ENCODE peak calls at places on chromosome 19, in ten cellular contexts. One of them, this sample, is unnamed. For H3K4me1, the result is how much of the 10 kb centered on the place peaks cover.

GRCh38 chr19:32646556-32646955 is 28.4 kb downstream of the ANKRD27 start:
- DNase-seq in heart left ventricle: no peak
- DNase-seq in stomach: no peak
- DNase-seq in pancreas: no peak
- DNase-seq in Caco-2: no peak
- DNase-seq in Karpas-422: no peak
- DNase-seq in H1: no peak
- DNase-seq in CD4-positive, CD25-positive, alpha-beta regulatory T cell: no peak
- DNase-seq in esophagus squamous epithelium: no peak
- DNase-seq in left lung: no peak
- DNase-seq in this sample: no peak

GRCh38 chr19:11577451-11578341 is at the start of gene ACP5:
- DNase-seq in heart left ventricle: no peak
- DNase-seq in stomach: no peak
- DNase-seq in pancreas: no peak
- DNase-seq in Caco-2: no peak
- DNase-seq in Karpas-422: no peak
- DNase-seq in H1: no peak
- DNase-seq in CD4-positive, CD25-positive, alpha-beta regulatory T cell: no peak
- DNase-seq in esophagus squamous epithelium: no peak
- DNase-seq in left lung: no peak
- DNase-seq in this sample: no peak

GRCh38 chr19:46919324-46919723 is 58.5 kb downstream of the ARHGAP35 start:
- DNase-seq in heart left ventricle: no peak
- DNase-seq in stomach: no peak
- DNase-seq in pancreas: no peak
- DNase-seq in Caco-2: no peak
- DNase-seq in Karpas-422: no peak
- DNase-seq in H1: no peak
- DNase-seq in CD4-positive, CD25-positive, alpha-beta regulatory T cell: no peak
- DNase-seq in esophagus squamous epithelium: no peak
- DNase-seq in left lung: no peak
- DNase-seq in this sample: no peak

GRCh38 chr19:38464421-38465082 is 31.1 kb downstream of the RYR1 start:
- DNase-seq in heart left ventricle: no peak
- DNase-seq in stomach: no peak
- DNase-seq in pancreas: no peak
- DNase-seq in Caco-2: no peak
- DNase-seq in Karpas-422: peak
- DNase-seq in H1: no peak
- DNase-seq in CD4-positive, CD25-positive, alpha-beta regulatory T cell: no peak
- DNase-seq in esophagus squamous epithelium: no peak
- DNase-seq in left lung: no peak
- DNase-seq in this sample: no peak

GRCh38 chr19:41595890-41596280 is 19.9 kb downstream of the CEACAM21 start:
- DNase-seq in heart left ventricle: no peak
- DNase-seq in stomach: no peak
- DNase-seq in pancreas: no peak
- DNase-seq in Caco-2: no peak
- DNase-seq in Karpas-422: no peak
- DNase-seq in H1: no peak
- DNase-seq in CD4-positive, CD25-positive, alpha-beta regulatory T cell: no peak
- DNase-seq in esophagus squamous epithelium: no peak
- DNase-seq in left lung: no peak
- DNase-seq in this sample: no peak

GRCh38 chr19:31317542-31317941 is 31.7 kb downstream of the TSHZ3 start:
- DNase-seq in heart left ventricle: no peak
- DNase-seq in stomach: no peak
- DNase-seq in pancreas: no peak
- DNase-seq in Caco-2: no peak
- DNase-seq in Karpas-422: no peak
- DNase-seq in H1: no peak
- DNase-seq in CD4-positive, CD25-positive, alpha-beta regulatory T cell: no peak
- DNase-seq in esophagus squamous epithelium: no peak
- DNase-seq in left lung: no peak
- DNase-seq in this sample: no peak

GRCh38 chr19:11481777-11482383 is 1.0 kb upstream of the ELAVL3 start:
- DNase-seq in heart left ventricle: peak
- DNase-seq in stomach: peak
- DNase-seq in pancreas: peak
- DNase-seq in Caco-2: peak
- DNase-seq in Karpas-422: peak
- DNase-seq in H1: peak
- DNase-seq in CD4-positive, CD25-positive, alpha-beta regulatory T cell: peak
- DNase-seq in esophagus squamous epithelium: no peak
- DNase-seq in left lung: peak
- DNase-seq in this sample: peak

GRCh38 chr19:57803594-57804325 is 11.0 kb downstream of the ZNF552 start:
- DNase-seq in heart left ventricle: no peak
- DNase-seq in stomach: peak
- DNase-seq in pancreas: no peak
- DNase-seq in Caco-2: no peak
- DNase-seq in Karpas-422: no peak
- DNase-seq in H1: no peak
- DNase-seq in CD4-positive, CD25-positive, alpha-beta regulatory T cell: no peak
- DNase-seq in esophagus squamous epithelium: no peak
- DNase-seq in left lung: no peak
- DNase-seq in this sample: no peak

GRCh38 chr19:39438270-39438934 is 2.7 kb upstream of the RPS16 start:
- DNase-seq in heart left ventricle: no peak
- DNase-seq in stomach: no peak
- DNase-seq in pancreas: no peak
- DNase-seq in Caco-2: peak
- DNase-seq in Karpas-422: no peak
- DNase-seq in H1: no peak
- DNase-seq in CD4-positive, CD25-positive, alpha-beta regulatory T cell: no peak
- DNase-seq in esophagus squamous epithelium: no peak
- DNase-seq in left lung: no peak
- DNase-seq in this sample: no peak

GRCh38 chr19:32748497-32748896 is 28.9 kb downstream of the TDRD12 start:
- DNase-seq in heart left ventricle: no peak
- DNase-seq in stomach: no peak
- DNase-seq in pancreas: no peak
- DNase-seq in Caco-2: peak
- DNase-seq in Karpas-422: peak
- DNase-seq in H1: no peak
- DNase-seq in CD4-positive, CD25-positive, alpha-beta regulatory T cell: peak
- DNase-seq in esophagus squamous epithelium: no peak
- DNase-seq in left lung: no peak
- DNase-seq in this sample: no peak

GRCh38 chr19:55640043-55640576 is 692 bp upstream of the ZNF580 start:
- DNase-seq in heart left ventricle: peak
- DNase-seq in stomach: peak
- DNase-seq in pancreas: peak
- DNase-seq in Caco-2: peak
- DNase-seq in Karpas-422: peak
- DNase-seq in H1: no peak
- DNase-seq in CD4-positive, CD25-positive, alpha-beta regulatory T cell: peak
- DNase-seq in esophagus squamous epithelium: no peak
- DNase-seq in left lung: peak
- DNase-seq in this sample: peak

GRCh38 chr19:46040952-46041500 is at the start of gene IGFL4:
- DNase-seq in heart left ventricle: no peak
- DNase-seq in stomach: no peak
- DNase-seq in pancreas: no peak
- DNase-seq in Caco-2: peak
- DNase-seq in Karpas-422: no peak
- DNase-seq in H1: no peak
- DNase-seq in CD4-positive, CD25-positive, alpha-beta regulatory T cell: no peak
- DNase-seq in esophagus squamous epithelium: no peak
- DNase-seq in left lung: no peak
- DNase-seq in this sample: no peak

GRCh38 chr19:1839658-1840540 is 8.4 kb downstream of the REXO1 start:
- DNase-seq in heart left ventricle: no peak
- DNase-seq in stomach: no peak
- DNase-seq in pancreas: no peak
- DNase-seq in Caco-2: no peak
- DNase-seq in Karpas-422: no peak
- DNase-seq in H1: no peak
- DNase-seq in CD4-positive, CD25-positive, alpha-beta regulatory T cell: no peak
- DNase-seq in esophagus squamous epithelium: no peak
- DNase-seq in left lung: no peak
- DNase-seq in this sample: no peak

GRCh38 chr19:1837222-1837565 is 11.1 kb downstream of the REXO1 start:
- DNase-seq in heart left ventricle: no peak
- DNase-seq in stomach: no peak
- DNase-seq in pancreas: no peak
- DNase-seq in Caco-2: no peak
- DNase-seq in Karpas-422: no peak
- DNase-seq in H1: no peak
- DNase-seq in CD4-positive, CD25-positive, alpha-beta regulatory T cell: no peak
- DNase-seq in esophagus squamous epithelium: no peak
- DNase-seq in left lung: no peak
- DNase-seq in this sample: no peak

GRCh38 chr19:1833540-1833939 is 14.7 kb downstream of the REXO1 start:
- DNase-seq in heart left ventricle: no peak
- DNase-seq in stomach: no peak
- DNase-seq in pancreas: peak
- DNase-seq in Caco-2: no peak
- DNase-seq in Karpas-422: no peak
- DNase-seq in H1: no peak
- DNase-seq in CD4-positive, CD25-positive, alpha-beta regulatory T cell: no peak
- DNase-seq in esophagus squamous epithelium: no peak
- DNase-seq in left lung: no peak
- DNase-seq in this sample: no peak

GRCh38 chr19:1837625-1838105 is 10.6 kb downstream of the REXO1 start:
- DNase-seq in heart left ventricle: no peak
- DNase-seq in stomach: peak
- DNase-seq in pancreas: peak
- DNase-seq in Caco-2: peak
- DNase-seq in Karpas-422: peak
- DNase-seq in H1: no peak
- DNase-seq in CD4-positive, CD25-positive, alpha-beta regulatory T cell: peak
- DNase-seq in esophagus squamous epithelium: no peak
- DNase-seq in left lung: no peak
- DNase-seq in this sample: no peak

GRCh38 chr19:1836458-1837221 is 11.6 kb downstream of the REXO1 start:
- DNase-seq in heart left ventricle: no peak
- DNase-seq in stomach: no peak
- DNase-seq in pancreas: no peak
- DNase-seq in Caco-2: no peak
- DNase-seq in Karpas-422: no peak
- DNase-seq in H1: no peak
- DNase-seq in CD4-positive, CD25-positive, alpha-beta regulatory T cell: no peak
- DNase-seq in esophagus squamous epithelium: no peak
- DNase-seq in left lung: no peak
- DNase-seq in this sample: no peak
- H3K4me1 ChIP-seq in heart left ventricle: under half
- H3K4me1 ChIP-seq in stomach: half or more
- H3K4me1 ChIP-seq in pancreas: under half
- H3K4me1 ChIP-seq in Caco-2: under half
- H3K4me1 ChIP-seq in Karpas-422: under half
- H3K4me1 ChIP-seq in H1: under half
- H3K4me1 ChIP-seq in CD4-positive, CD25-positive, alpha-beta regulatory T cell: under half
- H3K4me1 ChIP-seq in esophagus squamous epithelium: under half
- H3K4me1 ChIP-seq in left lung: half or more
- H3K4me1 ChIP-seq in this sample: under half

DNA sequence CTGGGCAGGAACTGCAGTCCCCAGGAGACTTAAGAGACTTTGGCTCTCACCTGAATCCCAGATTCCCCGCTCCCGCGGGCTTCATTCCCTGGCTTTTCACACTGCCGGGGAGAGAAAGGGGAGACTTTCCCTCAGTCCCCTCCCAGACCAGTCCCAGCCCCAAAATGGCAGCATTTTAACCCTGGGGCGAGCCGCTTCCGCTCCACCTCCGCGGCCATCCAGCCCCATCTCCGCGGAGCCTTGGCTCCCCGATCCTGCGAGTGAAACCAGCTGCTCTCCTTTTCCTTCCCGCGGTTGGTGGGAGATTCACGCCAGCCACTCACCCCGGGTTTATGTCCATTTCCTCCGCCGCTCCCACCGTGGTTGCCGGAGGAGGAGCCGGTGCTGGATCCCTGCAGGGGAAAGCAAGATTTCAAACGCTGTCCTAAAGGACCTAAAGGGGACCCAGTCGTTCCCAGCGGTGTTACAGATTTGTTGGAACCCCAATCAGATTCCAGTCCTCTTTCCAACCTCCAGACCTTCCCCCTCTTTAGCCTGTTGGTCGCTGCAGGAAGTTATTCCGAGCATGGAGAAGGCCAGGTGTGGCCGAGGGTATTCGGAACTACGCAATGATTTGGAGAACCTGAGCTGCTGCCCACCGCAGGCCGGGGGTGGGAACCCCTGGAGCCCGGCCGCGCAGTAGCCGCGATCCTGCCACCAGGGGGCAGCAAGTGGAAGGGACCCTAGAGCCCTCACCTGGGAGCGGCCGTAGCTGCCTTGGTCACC is 3.4 kb downstream of the DMKN start:
- DNase-seq in heart left ventricle: peak
- DNase-seq in stomach: peak
- DNase-seq in pancreas: peak
- DNase-seq in Caco-2: peak
- DNase-seq in Karpas-422: peak
- DNase-seq in H1: peak
- DNase-seq in CD4-positive, CD25-positive, alpha-beta regulatory T cell: peak
- DNase-seq in esophagus squamous epithelium: no peak
- DNase-seq in left lung: peak
- DNase-seq in this sample: peak
- H3K4me3 ChIP-seq in heart left ventricle: peak
- H3K4me3 ChIP-seq in stomach: peak
- H3K4me3 ChIP-seq in pancreas: peak
- H3K4me3 ChIP-seq in Caco-2: peak
- H3K4me3 ChIP-seq in Karpas-422: no peak
- H3K4me3 ChIP-seq in H1: peak
- H3K4me3 ChIP-seq in CD4-positive, CD25-positive, alpha-beta regulatory T cell: no peak
- H3K4me3 ChIP-seq in esophagus squamous epithelium: peak
- H3K4me3 ChIP-seq in left lung: peak
- H3K4me3 ChIP-seq in this sample: no peak

GRCh38 chr19:8429044-8429443 is 15.7 kb upstream of the HNRNPM start:
- DNase-seq in heart left ventricle: no peak
- DNase-seq in stomach: no peak
- DNase-seq in pancreas: no peak
- DNase-seq in Caco-2: no peak
- DNase-seq in Karpas-422: no peak
- DNase-seq in H1: no peak
- DNase-seq in CD4-positive, CD25-positive, alpha-beta regulatory T cell: no peak
- DNase-seq in esophagus squamous epithelium: no peak
- DNase-seq in left lung: no peak
- DNase-seq in this sample: no peak
- H3K4me1 ChIP-seq in heart left ventricle: under half
- H3K4me1 ChIP-seq in stomach: under half
- H3K4me1 ChIP-seq in pancreas: under half
- H3K4me1 ChIP-seq in Caco-2: under half
- H3K4me1 ChIP-seq in Karpas-422: under half
- H3K4me1 ChIP-seq in H1: under half
- H3K4me1 ChIP-seq in CD4-positive, CD25-positive, alpha-beta regulatory T cell: under half
- H3K4me1 ChIP-seq in esophagus squamous epithelium: under half
- H3K4me1 ChIP-seq in left lung: under half
- H3K4me1 ChIP-seq in this sample: under half

DNA sequence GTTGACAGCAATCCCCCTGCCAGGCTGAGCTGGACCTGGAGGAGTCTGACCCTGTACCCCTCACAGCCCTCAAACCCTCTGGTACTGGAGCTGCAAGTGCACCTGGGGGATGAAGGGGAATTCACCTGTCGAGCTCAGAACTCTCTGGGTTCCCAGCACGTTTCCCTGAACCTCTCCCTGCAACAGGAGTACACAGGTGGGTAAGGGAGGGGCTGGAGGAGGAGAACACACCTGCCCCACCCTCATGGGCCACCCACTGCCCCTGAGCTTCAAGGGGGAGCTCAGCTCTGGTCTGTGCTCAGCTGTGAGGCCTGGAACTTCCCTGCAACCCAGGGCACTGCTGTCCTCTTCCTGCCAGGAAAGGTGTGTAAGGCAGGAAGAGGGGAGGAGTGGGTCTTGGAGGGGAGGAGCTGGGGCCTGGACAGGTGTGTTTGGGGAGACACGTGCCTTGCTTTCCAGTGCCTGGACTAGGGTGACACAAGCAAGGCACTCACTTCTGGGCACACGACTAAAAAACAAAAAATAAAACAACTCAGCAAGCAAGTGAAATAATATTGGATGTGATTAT is 3.9 kb downstream of the SIGLEC7 start:
- DNase-seq in heart left ventricle: no peak
- DNase-seq in stomach: no peak
- DNase-seq in pancreas: no peak
- DNase-seq in Caco-2: no peak
- DNase-seq in Karpas-422: no peak
- DNase-seq in H1: no peak
- DNase-seq in CD4-positive, CD25-positive, alpha-beta regulatory T cell: no peak
- DNase-seq in esophagus squamous epithelium: no peak
- DNase-seq in left lung: no peak
- DNase-seq in this sample: no peak
- H3K4me3 ChIP-seq in heart left ventricle: no peak
- H3K4me3 ChIP-seq in stomach: no peak
- H3K4me3 ChIP-seq in pancreas: no peak
- H3K4me3 ChIP-seq in Caco-2: no peak
- H3K4me3 ChIP-seq in Karpas-422: no peak
- H3K4me3 ChIP-seq in H1: no peak
- H3K4me3 ChIP-seq in CD4-positive, CD25-positive, alpha-beta regulatory T cell: no peak
- H3K4me3 ChIP-seq in esophagus squamous epithelium: no peak
- H3K4me3 ChIP-seq in left lung: no peak
- H3K4me3 ChIP-seq in this sample: no peak